ENCODE peak calls at places on chromosomes 2 and 18, in five cellular contexts. M, S, U, D and Z are unnamed samples.

GRCh38 chr2:64858541-64859031 is 130.6 kb upstream of the SLC1A4 start:
- DNase-seq in M (no peak), S (no peak), U (no peak), D (no peak), Z (no peak)

GRCh38 chr2:48114256-48114655 is 208.0 kb upstream of the FBXO11 start:
- DNase-seq in M (no peak), S (no peak), U (no peak), D (no peak), Z (no peak)

GRCh38 chr2:40957508-40957907 is 505.6 kb upstream of the SLC8A1 start:
- DNase-seq in M (no peak), S (no peak), U (peak), D (no peak), Z (no peak)

GRCh38 chr18:69935319-69936190 is 12.1 kb downstream of the CD226 start:
- DNase-seq in M (no peak), S (peak), U (no peak), D (no peak), Z (no peak)

GRCh38 chr2:64284751-64285150 is 140.5 kb upstream of the PELI1 start:
- DNase-seq in M (peak), S (no peak), U (no peak), D (peak), Z (no peak)

GRCh38 chr2:121485039-121485438 is 45.6 kb upstream of the RNU4ATAC start:
- DNase-seq in M (no peak), S (no peak), U (no peak), D (no peak), Z (no peak)

GRCh38 chr2:234911271-234911670 is 40.5 kb upstream of the SH3BP4 start:
- DNase-seq in M (no peak), S (no peak), U (no peak), D (no peak), Z (no peak)

GRCh38 chr18:44601447-44601846 is 79.2 kb upstream of the SETBP1 start:
- DNase-seq in M (no peak), S (no peak), U (no peak), D (no peak), Z (no peak)

GRCh38 chr2:60641866-60642788 is 88.7 kb upstream of the BCL11A start:
- DNase-seq in M (no peak), S (peak), U (peak), D (no peak), Z (no peak)

GRCh38 chr18:56185126-56185525 is 453.3 kb downstream of the TXNL1 start:
- DNase-seq in M (peak), S (no peak), U (no peak), D (no peak), Z (no peak)

GRCh38 chr18:45549296-45549695 is 66.0 kb upstream of the SLC14A2 start:
- DNase-seq in M (no peak), S (no peak), U (no peak), D (no peak), Z (no peak)

GRCh38 chr2:1900736-1901135 is 156.4 kb upstream of the PXDN start:
- DNase-seq in M (no peak), S (no peak), U (peak), D (no peak), Z (no peak)

GRCh38 chr18:11307716-11308115 is 158.3 kb upstream of the PIEZO2 start:
- DNase-seq in M (no peak), S (no peak), U (no peak), D (no peak), Z (no peak)

GRCh38 chr2:189625636-189626035 is 35.6 kb upstream of the ASNSD1 start:
- DNase-seq in M (no peak), S (no peak), U (no peak), D (no peak), Z (no peak)

GRCh38 chr2:241851325-241852115 is 7.2 kb downstream of the PDCD1 start:
- DNase-seq in M (no peak), S (no peak), U (no peak), D (no peak), Z (no peak)

GRCh38 chr2:119198267-119198840 is 25.3 kb upstream of the STEAP3 start:
- DNase-seq in M (no peak), S (no peak), U (no peak), D (no peak), Z (no peak)

GRCh38 chr18:23585007-23585871 is 1.1 kb downstream of the NPC1 start:
- DNase-seq in M (no peak), S (peak), U (peak), D (no peak), Z (no peak)

GRCh38 chr18:58373486-58373885 is 255.4 kb downstream of the ALPK2 start:
- DNase-seq in M (no peak), S (no peak), U (no peak), D (no peak), Z (no peak)

GRCh38 chr2:30511122-30512083 is 64.4 kb downstream of the LCLAT1 start:
- DNase-seq in M (no peak), S (no peak), U (no peak), D (no peak), Z (no peak)

GRCh38 chr2:201786471-201786870 is 5.7 kb upstream of the ALS2 start:
- DNase-seq in M (no peak), S (no peak), U (no peak), D (no peak), Z (no peak)

GRCh38 chr2:210966330-210966729 is 409.9 kb downstream of the CPS1 start:
- DNase-seq in M (no peak), S (no peak), U (no peak), D (no peak), Z (no peak)

GRCh38 chr18:2570772-2571199 is 519 bp downstream of the METTL4 start:
- DNase-seq in M (peak), S (no peak), U (peak), D (peak), Z (peak)

GRCh38 chr18:79064228-79064627 is 5.0 kb upstream of the ATP9B start:
- DNase-seq in M (no peak), S (no peak), U (no peak), D (no peak), Z (no peak)

GRCh38 chr2:203591642-203592041 is 56.5 kb upstream of the RAPH1 start:
- DNase-seq in M (no peak), S (no peak), U (no peak), D (no peak), Z (no peak)

GRCh38 chr2:30315391-30316055 is 84.2 kb downstream of the LBH start:
- DNase-seq in M (no peak), S (peak), U (no peak), D (no peak), Z (no peak)